ENCODE peak calls at places on chromosome 5, in four cellular contexts. U, S, R and O are unnamed samples.

GRCh38 chr5:169416583-169417196 is 115.8 kb upstream of the SLIT3 start:
- DNase-seq in U (peak), S (no peak), R (no peak), O (peak)

GRCh38 chr5:176737746-176738699 is 72.3 kb upstream of the UNC5A start:
- DNase-seq in U (no peak), S (peak), R (no peak), O (no peak)

GRCh38 chr5:170542691-170543275 is 39.0 kb downstream of the KCNIP1 start:
- DNase-seq in U (no peak), S (no peak), R (no peak), O (no peak)

GRCh38 chr5:2254404-2254803 is 371.7 kb upstream of the IRX4 start:
- DNase-seq in U (no peak), S (no peak), R (no peak), O (no peak)

GRCh38 chr5:2755811-2756210 is 4.3 kb upstream of the IRX2 start:
- DNase-seq in U (peak), S (no peak), R (no peak), O (no peak)

GRCh38 chr5:146238973-146239372 is 35.6 kb downstream of the RBM27 start:
- DNase-seq in U (no peak), S (no peak), R (no peak), O (no peak)

GRCh38 chr5:57232293-57233033 is 58.6 kb downstream of the GPBP1 start:
- DNase-seq in U (no peak), S (no peak), R (no peak), O (no peak)

GRCh38 chr5:170312666-170313065 is 15.1 kb upstream of the LCP2 start:
- DNase-seq in U (no peak), S (no peak), R (no peak), O (no peak)

GRCh38 chr5:39843767-39844166 is 419.0 kb upstream of the DAB2 start:
- DNase-seq in U (no peak), S (no peak), R (no peak), O (no peak)

GRCh38 chr5:96582343-96582742 is 79.8 kb upstream of the CAST start:
- DNase-seq in U (peak), S (no peak), R (no peak), O (no peak)

GRCh38 chr5:6525910-6526309 is 77.3 kb downstream of the UBE2QL1 start:
- DNase-seq in U (no peak), S (no peak), R (peak), O (no peak)

GRCh38 chr5:63573402-63573801 is 388.8 kb downstream of the HTR1A start:
- DNase-seq in U (no peak), S (no peak), R (no peak), O (no peak)

GRCh38 chr5:143245929-143246561 is 157.4 kb downstream of the NR3C1 start:
- DNase-seq in U (no peak), S (no peak), R (peak), O (peak)

GRCh38 chr5:39202594-39203290 is 16.6 kb downstream of the FYB1 start:
- DNase-seq in U (no peak), S (peak), R (no peak), O (no peak)

GRCh38 chr5:6875376-6875775 is 162.1 kb downstream of the TENT4A start:
- DNase-seq in U (no peak), S (no peak), R (no peak), O (no peak)

GRCh38 chr5:178940569-178941360 is at the start of gene ZNF454:
- DNase-seq in U (peak), S (no peak), R (no peak), O (peak)

GRCh38 chr5:179192185-179192890 is 132.2 kb downstream of the ZNF354C start:
- DNase-seq in U (peak), S (no peak), R (no peak), O (no peak)

GRCh38 chr5:115124741-115125140 is 45.0 kb downstream of the TRIM36 start:
- DNase-seq in U (no peak), S (no peak), R (no peak), O (no peak)

GRCh38 chr5:76376141-76376900 is 26.8 kb upstream of the IQGAP2 start:
- DNase-seq in U (no peak), S (no peak), R (no peak), O (no peak)

GRCh38 chr5:178360231-178360925 is 127.8 kb upstream of the PHYKPL start:
- DNase-seq in U (peak), S (no peak), R (no peak), O (no peak)

GRCh38 chr5:71782771-71783770 is 64.0 kb downstream of the CARTPT start:
- DNase-seq in U (peak), S (no peak), R (peak), O (peak)

GRCh38 chr5:122921826-122922225 is 76.4 kb downstream of the SNX24 start:
- DNase-seq in U (no peak), S (no peak), R (no peak), O (no peak)

GRCh38 chr5:67493676-67494075 is 297.1 kb upstream of the CD180 start:
- DNase-seq in U (no peak), S (no peak), R (no peak), O (no peak)

GRCh38 chr5:115541586-115541985 is 3.0 kb downstream of the FEM1C start:
- DNase-seq in U (no peak), S (no peak), R (no peak), O (no peak)

GRCh38 chr5:56985941-56986630 is 34.2 kb upstream of the MIER3 start:
- DNase-seq in U (no peak), S (no peak), R (no peak), O (no peak)

GRCh38 chr5:141186897-141187512 is at the start of gene PCDHB9:
- DNase-seq in U (no peak), S (no peak), R (no peak), O (no peak)

GRCh38 chr5:176533894-176534611 is 3.1 kb downstream of the RNF44 start:
- DNase-seq in U (peak), S (peak), R (peak), O (no peak)

GRCh38 chr5:102554728-102555127 is 55.9 kb upstream of the SLCO6A1 start:
- DNase-seq in U (no peak), S (no peak), R (no peak), O (no peak)

GRCh38 chr5:374631-375335 is 53.3 kb downstream of the AHRR start:
- DNase-seq in U (peak), S (peak), R (no peak), O (no peak)

GRCh38 chr5:142617416-142617815 is 68.5 kb downstream of the FGF1 start:
- DNase-seq in U (no peak), S (no peak), R (no peak), O (no peak)

GRCh38 chr5:92328584-92329259 is 945.6 kb upstream of the ARRDC3 start:
- DNase-seq in U (no peak), S (no peak), R (no peak), O (no peak)

GRCh38 chr5:30405821-30406220 is 787.7 kb upstream of the CDH6 start:
- DNase-seq in U (no peak), S (no peak), R (no peak), O (no peak)

GRCh38 chr5:30398427-30398826 is 795.1 kb upstream of the CDH6 start:
- DNase-seq in U (no peak), S (no peak), R (no peak), O (no peak)

DNA sequence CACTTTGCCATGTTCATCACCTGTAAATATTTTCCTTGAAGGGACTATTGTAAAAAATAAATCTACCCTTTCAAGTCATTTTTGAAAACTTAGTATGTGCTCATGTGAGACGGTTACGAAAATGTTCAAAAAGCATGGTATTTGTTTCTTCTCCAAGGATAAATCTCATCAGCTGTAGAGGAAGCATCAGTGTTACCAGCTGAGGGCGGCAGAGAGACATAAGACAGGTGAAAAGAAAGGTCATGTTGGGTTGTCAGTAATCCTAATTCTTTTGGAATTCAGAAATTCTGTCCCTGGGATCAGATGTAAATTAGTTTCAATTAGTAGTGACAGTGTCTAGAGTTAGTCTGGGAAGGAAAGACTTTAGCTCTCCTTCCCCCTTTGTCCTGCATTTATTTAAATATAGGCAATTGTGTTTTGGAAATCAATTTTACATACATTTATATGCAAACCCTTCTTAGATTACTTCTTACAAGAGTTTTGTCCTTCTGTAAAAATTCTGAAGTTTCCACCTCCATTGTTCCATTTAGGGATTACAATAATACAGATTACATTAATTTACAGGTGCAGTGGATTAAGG is 791.9 kb upstream of the CDH6 start:
- DNase-seq in U (no peak), S (no peak), R (no peak), O (no peak)
- TF ChIP-seq CTCF in U (peak), S (no peak), R (peak), O (no peak)

GRCh38 chr5:180380441-180380840 is 27.3 kb upstream of the GFPT2 start:
- DNase-seq in U (peak), S (no peak), R (no peak), O (no peak)

GRCh38 chr5:180379355-180380070 is 26.4 kb upstream of the GFPT2 start:
- DNase-seq in U (no peak), S (no peak), R (no peak), O (no peak)

GRCh38 chr5:180376511-180376910 is 23.4 kb upstream of the GFPT2 start:
- DNase-seq in U (no peak), S (no peak), R (no peak), O (no peak)

GRCh38 chr5:180377556-180378197 is 24.5 kb upstream of the GFPT2 start:
- DNase-seq in U (no peak), S (no peak), R (no peak), O (no peak)

GRCh38 chr5:180378412-180379344 is 25.5 kb upstream of the GFPT2 start:
- DNase-seq in U (no peak), S (no peak), R (no peak), O (no peak)
- TF ChIP-seq CTCF in U (no peak), S (no peak), R (no peak), O (no peak)

DNA sequence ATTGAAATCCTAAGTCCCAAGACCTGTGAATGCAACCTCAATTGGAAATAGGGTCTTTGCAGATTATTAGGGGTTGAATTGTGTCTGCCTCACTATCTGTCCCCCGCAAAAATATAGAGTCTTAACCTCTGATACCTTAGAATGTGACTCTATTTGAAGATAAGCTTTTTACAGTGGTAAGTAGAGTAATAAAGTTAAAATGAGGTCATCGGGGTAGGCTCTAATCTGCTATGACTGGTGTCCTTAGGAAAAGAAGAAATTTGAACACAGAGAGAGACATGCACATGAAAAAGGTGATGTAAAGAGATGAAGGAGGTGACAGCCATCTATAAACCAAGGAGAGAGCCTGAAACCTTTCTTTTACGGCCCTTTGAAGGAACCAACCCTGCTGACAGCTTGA is 287.1 kb upstream of the ADRA1B start:
- DNase-seq in U (no peak), S (no peak), R (no peak), O (no peak)
- TF ChIP-seq CTCF in U (no peak), S (no peak), R (no peak), O (no peak)

GRCh38 chr5:159642379-159642778 is 273.9 kb upstream of the ADRA1B start:
- DNase-seq in U (no peak), S (no peak), R (no peak), O (no peak)
- TF ChIP-seq CTCF in U (no peak), S (no peak), R (no peak), O (no peak)

DNA sequence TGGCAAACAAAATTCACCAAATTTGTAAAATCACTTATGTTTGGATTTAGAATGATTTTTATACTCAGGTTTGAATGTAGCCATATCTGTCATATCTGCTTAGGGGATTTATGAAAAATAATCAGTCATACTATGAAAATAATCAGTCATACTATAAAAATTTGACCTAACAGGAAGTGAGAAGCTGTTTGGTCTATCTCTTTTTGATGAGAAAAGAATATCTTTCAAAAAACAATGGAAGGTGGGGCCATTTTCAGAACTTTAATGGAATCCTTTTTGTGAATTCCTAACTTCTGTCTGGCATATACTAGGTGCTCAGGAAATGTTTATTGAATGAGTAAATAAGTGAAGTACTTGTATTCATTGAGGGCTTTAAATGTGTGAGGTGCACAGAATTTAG is 70.1 kb downstream of the CWC27 start:
- DNase-seq in U (no peak), S (no peak), R (no peak), O (no peak)
- TF ChIP-seq CTCF in U (no peak), S (no peak), R (no peak), O (no peak)